ENCODE peak calls at places on chromosomes 6 and 20, in five cellular contexts. One of them, this sample, is unnamed.

GRCh38 chr6:116513224-116513875 is 1.9 kb downstream of the CALHM5 start:
- DNase-seq in COR-L47: no peak
- DNase-seq in cardiac muscle cell: no peak
- DNase-seq in T-helper 17 cell: no peak
- DNase-seq in left ventricle myocardium inferior: no peak
- DNase-seq in this sample: no peak

GRCh38 chr20:59010995-59011873 is 4.2 kb upstream of the CTSZ start:
- DNase-seq in COR-L47: no peak
- DNase-seq in cardiac muscle cell: peak
- DNase-seq in T-helper 17 cell: no peak
- DNase-seq in left ventricle myocardium inferior: no peak
- DNase-seq in this sample: no peak

GRCh38 chr20:309306-309840 is 12.0 kb downstream of the ZCCHC3 start:
- DNase-seq in COR-L47: no peak
- DNase-seq in cardiac muscle cell: peak
- DNase-seq in T-helper 17 cell: no peak
- DNase-seq in left ventricle myocardium inferior: no peak
- DNase-seq in this sample: no peak

GRCh38 chr6:92888316-92888715 is 531.0 kb downstream of the EPHA7 start:
- DNase-seq in COR-L47: no peak
- DNase-seq in cardiac muscle cell: no peak
- DNase-seq in T-helper 17 cell: no peak
- DNase-seq in left ventricle myocardium inferior: no peak
- DNase-seq in this sample: no peak

GRCh38 chr6:4078830-4079471 is at the start of gene FAM217A:
- DNase-seq in COR-L47: no peak
- DNase-seq in cardiac muscle cell: peak
- DNase-seq in T-helper 17 cell: no peak
- DNase-seq in left ventricle myocardium inferior: no peak
- DNase-seq in this sample: no peak

GRCh38 chr6:46994933-46995332 is 47.2 kb downstream of the ADGRF1 start:
- DNase-seq in COR-L47: no peak
- DNase-seq in cardiac muscle cell: no peak
- DNase-seq in T-helper 17 cell: no peak
- DNase-seq in left ventricle myocardium inferior: no peak
- DNase-seq in this sample: no peak

GRCh38 chr20:51346686-51347485 is 195.6 kb downstream of the NFATC2 start:
- DNase-seq in COR-L47: no peak
- DNase-seq in cardiac muscle cell: no peak
- DNase-seq in T-helper 17 cell: no peak
- DNase-seq in left ventricle myocardium inferior: no peak
- DNase-seq in this sample: no peak

GRCh38 chr20:63957004-63957689 is 931 bp upstream of the UCKL1 start:
- DNase-seq in COR-L47: peak
- DNase-seq in cardiac muscle cell: peak
- DNase-seq in T-helper 17 cell: peak
- DNase-seq in left ventricle myocardium inferior: peak
- DNase-seq in this sample: peak

GRCh38 chr20:41011551-41012067 is 17.0 kb upstream of the TOP1 start:
- DNase-seq in COR-L47: no peak
- DNase-seq in cardiac muscle cell: no peak
- DNase-seq in T-helper 17 cell: no peak
- DNase-seq in left ventricle myocardium inferior: no peak
- DNase-seq in this sample: no peak

GRCh38 chr6:53879608-53880007 is 84.8 kb downstream of the LRRC1 start:
- DNase-seq in COR-L47: no peak
- DNase-seq in cardiac muscle cell: no peak
- DNase-seq in T-helper 17 cell: no peak
- DNase-seq in left ventricle myocardium inferior: no peak
- DNase-seq in this sample: no peak

GRCh38 chr6:166435574-166435973 is 52.8 kb upstream of the MPC1 start:
- DNase-seq in COR-L47: peak
- DNase-seq in cardiac muscle cell: no peak
- DNase-seq in T-helper 17 cell: no peak
- DNase-seq in left ventricle myocardium inferior: peak
- DNase-seq in this sample: peak

GRCh38 chr6:5302220-5302946 is 41.1 kb downstream of the FARS2 start:
- DNase-seq in COR-L47: no peak
- DNase-seq in cardiac muscle cell: no peak
- DNase-seq in T-helper 17 cell: no peak
- DNase-seq in left ventricle myocardium inferior: no peak
- DNase-seq in this sample: no peak

GRCh38 chr20:25053207-25054132 is 4.5 kb downstream of the ACSS1 start:
- DNase-seq in COR-L47: no peak
- DNase-seq in cardiac muscle cell: peak
- DNase-seq in T-helper 17 cell: no peak
- DNase-seq in left ventricle myocardium inferior: peak
- DNase-seq in this sample: peak

GRCh38 chr20:517221-517620 is 26.4 kb downstream of the CSNK2A1 start:
- DNase-seq in COR-L47: no peak
- DNase-seq in cardiac muscle cell: no peak
- DNase-seq in T-helper 17 cell: no peak
- DNase-seq in left ventricle myocardium inferior: no peak
- DNase-seq in this sample: no peak

GRCh38 chr6:149246691-149247384 is 70.7 kb upstream of the TAB2 start:
- DNase-seq in COR-L47: no peak
- DNase-seq in cardiac muscle cell: no peak
- DNase-seq in T-helper 17 cell: no peak
- DNase-seq in left ventricle myocardium inferior: no peak
- DNase-seq in this sample: no peak

GRCh38 chr20:17742426-17743130 is 42.8 kb downstream of the BANF2 start:
- DNase-seq in COR-L47: no peak
- DNase-seq in cardiac muscle cell: no peak
- DNase-seq in T-helper 17 cell: no peak
- DNase-seq in left ventricle myocardium inferior: no peak
- DNase-seq in this sample: no peak

GRCh38 chr20:1813101-1813529 is 82.1 kb upstream of the SIRPA start:
- DNase-seq in COR-L47: no peak
- DNase-seq in cardiac muscle cell: peak
- DNase-seq in T-helper 17 cell: no peak
- DNase-seq in left ventricle myocardium inferior: peak
- DNase-seq in this sample: peak

GRCh38 chr6:91267246-91267645 is 680.4 kb upstream of the MAP3K7 start:
- DNase-seq in COR-L47: no peak
- DNase-seq in cardiac muscle cell: no peak
- DNase-seq in T-helper 17 cell: no peak
- DNase-seq in left ventricle myocardium inferior: no peak
- DNase-seq in this sample: no peak

GRCh38 chr6:40950986-40951730 is 87.9 kb downstream of the UNC5CL start:
- DNase-seq in COR-L47: no peak
- DNase-seq in cardiac muscle cell: no peak
- DNase-seq in T-helper 17 cell: no peak
- DNase-seq in left ventricle myocardium inferior: no peak
- DNase-seq in this sample: no peak

This sample was measured in Right ventricle myocardium superior.